ENCODE peak calls at places on chromosomes 2 and 18, in five cellular contexts. E is cardiac muscle cell; P is CD8-positive, alpha-beta memory T cell; Q is IMR-90; U is pancreas. M is an unnamed sample. For H3K4me1, the result is how much of the 10 kb centered on the place peaks cover.

GRCh38 chr2:98558852-98559530 is 49.3 kb downstream of the COA5 start:
- DNase-seq in E (no peak), Q (peak), P (no peak), U (no peak), M (no peak)

GRCh38 chr2:16671760-16672159 is 6.1 kb upstream of the CYRIA start:
- DNase-seq in E (peak), P (no peak), Q (peak), U (no peak), M (no peak)

GRCh38 chr2:84963692-84964405 is 7.1 kb upstream of the KCMF1 start:
- DNase-seq in E (peak), P (no peak), Q (peak), U (no peak), M (no peak)

GRCh38 chr18:832085-832681 is 20.1 kb upstream of the YES1 start:
- DNase-seq in U (no peak), Q (no peak), P (peak), E (no peak), M (no peak)

GRCh38 chr2:90207454-90208058 is 1516.1 kb downstream of the RPIA start:
- DNase-seq in Q (no peak), E (peak), P (no peak), U (no peak), M (no peak)

GRCh38 chr18:40210696-40211095 is 1744.3 kb upstream of the PIK3C3 start:
- DNase-seq in U (no peak), P (no peak), E (no peak), Q (no peak), M (no peak)

GRCh38 chr18:11948852-11949523 is 32.3 kb upstream of the IMPA2 start:
- DNase-seq in E (no peak), P (no peak), Q (peak), U (no peak), M (no peak)

GRCh38 chr2:134220525-134220924 is 33.3 kb upstream of the MGAT5 start:
- DNase-seq in P (no peak), Q (no peak), U (no peak), E (no peak), M (no peak)

GRCh38 chr18:59905686-59906091 is 5.9 kb downstream of the PMAIP1 start:
- DNase-seq in Q (no peak), E (no peak), P (no peak), U (no peak), M (no peak)

GRCh38 chr18:58135806-58136331 is 91.8 kb downstream of the NEDD4L start:
- DNase-seq in P (peak), U (peak), E (peak), Q (peak), M (no peak)

GRCh38 chr2:72027426-72028161 is 120.1 kb downstream of the CYP26B1 start:
- DNase-seq in U (no peak), E (peak), P (no peak), Q (no peak), M (no peak)

GRCh38 chr2:167052825-167053224 is 164.5 kb downstream of the XIRP2 start:
- DNase-seq in Q (peak), U (no peak), E (peak), P (no peak), M (no peak)

GRCh38 chr2:43749583-43749982 is 24.3 kb upstream of the DYNC2LI1 start:
- DNase-seq in U (no peak), Q (no peak), E (no peak), P (no peak), M (no peak)

GRCh38 chr2:239908308-239908707 is 116.8 kb downstream of the NDUFA10 start:
- DNase-seq in Q (no peak), E (no peak), P (no peak), U (no peak), M (no peak)

GRCh38 chr2:120323807-120324399 is 22.0 kb upstream of the INHBB start:
- DNase-seq in U (no peak), E (peak), P (no peak), Q (no peak), M (no peak)

GRCh38 chr2:86350751-86351150 is 13.3 kb upstream of the REEP1 start:
- DNase-seq in E (no peak), Q (no peak), P (no peak), U (no peak), M (no peak)

GRCh38 chr18:55346387-55346786 is 241.6 kb downstream of the TCF4 start:
- DNase-seq in U (no peak), E (no peak), Q (no peak), P (no peak), M (no peak)

GRCh38 chr18:55345103-55345950 is 242.7 kb downstream of the TCF4 start:
- DNase-seq in P (no peak), U (no peak), E (no peak), Q (no peak), M (no peak)

GRCh38 chr18:55349685-55350084 is 238.3 kb downstream of the TCF4 start:
- DNase-seq in Q (no peak), P (no peak), U (no peak), E (no peak), M (no peak)

GRCh38 chr18:55343396-55344073 is 244.5 kb downstream of the TCF4 start:
- DNase-seq in E (peak), Q (peak), U (no peak), P (no peak), M (no peak)

DNA sequence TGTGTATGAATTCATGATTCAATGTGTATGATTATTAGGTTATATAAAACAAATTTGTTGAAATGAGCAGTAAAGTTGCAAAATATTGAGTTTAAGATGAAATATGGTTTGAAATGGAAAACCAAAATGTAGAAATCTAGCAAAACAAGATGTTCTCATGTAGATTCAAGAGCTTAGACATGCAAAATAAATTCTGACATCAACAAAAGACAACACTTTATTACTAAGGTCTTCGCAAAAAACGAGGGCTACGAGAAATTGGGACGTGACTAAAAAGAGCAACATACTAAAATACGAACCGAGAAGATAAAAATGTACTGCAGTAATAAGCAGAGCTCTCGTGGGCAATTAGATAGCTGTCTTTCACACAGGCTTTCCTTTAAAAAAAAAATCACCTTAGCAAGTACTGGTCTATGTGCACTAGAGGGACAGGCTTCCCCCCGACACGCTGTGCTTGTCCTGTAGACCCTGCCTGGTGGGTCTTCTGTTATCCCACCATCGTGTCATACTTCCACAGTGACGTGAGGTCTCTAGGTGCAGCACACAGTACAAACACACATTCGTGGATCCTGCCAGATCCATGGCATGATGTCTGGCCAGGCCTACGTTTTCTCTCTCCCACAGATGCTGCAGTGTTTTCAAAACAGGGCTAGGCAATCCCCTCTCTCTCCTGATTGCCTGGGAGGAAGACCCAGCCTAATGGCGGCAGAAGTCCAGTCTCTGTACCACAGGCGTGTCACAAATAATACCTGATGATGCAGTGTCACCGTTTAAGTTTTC is 240.8 kb downstream of the TCF4 start:
- DNase-seq in E (no peak), U (no peak), P (no peak), Q (no peak), M (no peak)
- H3K4me1 ChIP-seq in E (under half), U (under half), P (under half), Q (under half), M (under half)

DNA sequence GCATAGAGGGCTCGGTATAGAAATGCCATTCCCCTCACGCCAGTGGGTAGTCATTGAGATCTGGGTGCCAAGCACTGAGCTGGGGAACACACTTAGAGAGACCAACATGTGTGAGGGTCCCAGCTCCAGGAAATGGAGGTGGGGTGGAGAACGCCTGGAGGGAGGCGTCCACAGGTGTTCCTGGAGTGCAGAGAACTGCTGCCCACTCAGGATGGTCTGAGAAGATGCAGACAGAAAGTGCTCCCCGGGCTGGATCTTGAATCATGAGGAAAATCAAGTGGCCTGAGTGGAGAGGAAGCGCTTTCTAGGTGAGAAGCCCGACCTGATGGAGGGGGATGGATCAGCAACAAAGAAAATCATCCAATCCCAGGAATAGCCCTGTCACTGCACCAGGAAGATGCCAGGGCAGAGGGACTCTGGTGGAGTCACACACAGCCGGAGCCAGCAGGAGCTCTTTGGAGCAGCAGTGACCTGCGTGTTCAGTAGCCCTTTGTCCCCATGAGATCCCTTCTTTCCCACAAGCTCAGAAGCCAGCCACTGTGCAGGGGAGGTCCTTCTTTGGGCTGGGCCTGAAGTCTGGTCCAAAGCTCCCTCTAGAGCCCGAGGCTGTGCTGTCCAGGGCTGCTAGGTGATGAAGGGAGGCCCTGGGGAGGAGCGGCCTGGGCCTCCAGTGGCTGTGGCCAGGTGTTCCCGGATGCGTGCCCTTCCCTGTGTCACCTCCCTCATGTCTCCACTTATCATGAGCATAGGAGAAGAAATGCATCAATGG is 112.3 kb downstream of the RNF144A start:
- DNase-seq in P (no peak), U (no peak), Q (no peak), E (no peak), M (no peak)
- H3K4me1 ChIP-seq in P (under half), U (under half), Q (under half), E (under half), M (under half)

GRCh38 chr2:207088276-207088675 is 77.5 kb downstream of the KLF7 start:
- DNase-seq in E (no peak), P (no peak), Q (no peak), U (no peak), M (no peak)
- H3K4me1 ChIP-seq in E (half or more), P (under half), Q (under half), U (under half), M (under half)

GRCh38 chr2:219444566-219445091 is 10.0 kb downstream of the SPEG start:
- DNase-seq in Q (no peak), P (no peak), E (no peak), U (no peak), M (peak)

GRCh38 chr2:219446689-219447088 is 12.0 kb downstream of the SPEG start:
- DNase-seq in E (no peak), P (no peak), U (no peak), Q (no peak), M (no peak)

GRCh38 chr2:219445220-219445631 is 10.6 kb downstream of the SPEG start:
- DNase-seq in Q (no peak), E (no peak), P (no peak), U (no peak), M (no peak)

GRCh38 chr2:219447242-219448098 is 12.8 kb downstream of the SPEG start:
- DNase-seq in E (no peak), P (no peak), Q (no peak), U (no peak), M (peak)

GRCh38 chr2:219446101-219446504 is 11.5 kb downstream of the SPEG start:
- DNase-seq in U (no peak), Q (peak), P (no peak), E (peak), M (peak)
- H3K4me1 ChIP-seq in U (under half), Q (under half), P (under half), E (under half), M (under half)

DNA sequence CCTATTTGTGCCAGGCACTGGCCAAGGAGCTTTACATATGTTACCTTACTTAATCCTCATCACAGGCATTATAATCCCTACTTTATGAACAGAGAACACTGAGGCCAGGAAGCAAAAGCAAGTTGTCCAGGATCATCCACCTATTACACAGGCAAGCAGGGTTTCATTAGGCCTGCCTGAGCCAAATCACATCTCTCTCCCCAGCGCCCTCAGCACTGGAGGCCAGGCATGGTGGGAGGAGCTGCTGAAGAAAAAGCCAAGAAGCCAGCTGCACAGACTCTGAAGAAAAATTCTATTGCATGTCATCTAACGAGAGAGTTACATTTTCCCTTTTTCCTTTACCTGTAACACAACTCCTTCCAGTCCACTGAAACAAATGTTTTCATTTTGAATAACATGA is 138.8 kb upstream of the ITGB6 start:
- DNase-seq in Q (peak), E (peak), P (no peak), U (no peak), M (no peak)
- H3K4me1 ChIP-seq in Q (under half), E (under half), P (under half), U (under half), M (half or more)

M was measured in psoas muscle.